ENCODE peak calls at places on chromosomes 4 and X, in nine cellular contexts. G, E, M, T, O, L, H, R and D are unnamed samples.

GRCh38 chr4:71074452-71075299 is 81.2 kb downstream of the DCK start:
- DNase-seq in G (no peak), E (peak; percentile 49), M (peak; percentile 67), T (peak; percentile 24), O (no peak), L (no peak), H (peak; percentile 71), R (no peak), D (no peak)

GRCh38 chr4:159360549-159360948 is 257.7 kb downstream of the RAPGEF2 start:
- DNase-seq in G (no peak), E (no peak), M (no peak), T (no peak), O (no peak), L (no peak), H (no peak), R (peak; percentile 97), D (no peak)

GRCh38 chr4:184417802-184418511 is 56.4 kb downstream of the IRF2 start:
- DNase-seq in G (no peak), E (no peak), M (no peak), T (no peak), O (peak; percentile 69), L (no peak), H (no peak), R (peak; percentile 88), D (no peak)

GRCh38 chr4:46818604-46819003 is 90.4 kb downstream of the COX7B2 start:
- DNase-seq in G (no peak), E (no peak), M (no peak), T (no peak), O (no peak), L (no peak), H (no peak), R (no peak), D (no peak)

GRCh38 chrX:1308476-1308875 is 28.1 kb upstream of the IL3RA start:
- DNase-seq in G (no peak), E (no peak), M (no peak), T (no peak), O (no peak), L (no peak), H (no peak), R (no peak), D (no peak)

GRCh38 chrX:132041016-132041415 is 17.9 kb downstream of the STK26 start:
- DNase-seq in G (no peak), E (no peak), M (no peak), T (no peak), O (no peak), L (no peak), H (no peak), R (peak; percentile 53), D (no peak)

GRCh38 chr4:155759372-155760252 is 791 bp downstream of the GUCY1B1 start:
- DNase-seq in G (peak; percentile 86), E (peak; percentile 69), M (peak; percentile 68), T (peak; percentile 22), O (peak; percentile 5), L (peak; percentile 65), H (peak; percentile 76), R (peak; percentile 23), D (peak; percentile 43)

GRCh38 chrX:3639236-3639635 is 74.2 kb downstream of the PRKX start:
- DNase-seq in G (no peak), E (no peak), M (no peak), T (no peak), O (no peak), L (no peak), H (no peak), R (no peak), D (no peak)

GRCh38 chr4:28557755-28558154 is 1697.1 kb downstream of the STIM2 start:
- DNase-seq in G (no peak), E (no peak), M (no peak), T (no peak), O (no peak), L (no peak), H (no peak), R (peak; percentile 21), D (no peak)

GRCh38 chr4:65865489-65865888 is 195.2 kb upstream of the EPHA5 start:
- DNase-seq in G (no peak), E (peak; percentile 32), M (no peak), T (no peak), O (no peak), L (no peak), H (no peak), R (peak; percentile 3), D (peak; percentile 36)

GRCh38 chrX:110037181-110037580 is 34.3 kb downstream of the TMEM164 start:
- DNase-seq in G (no peak), E (no peak), M (no peak), T (no peak), O (no peak), L (no peak), H (no peak), R (peak; percentile 19), D (no peak)

GRCh38 chr4:65668201-65669007 is 1.9 kb downstream of the EPHA5 start:
- DNase-seq in G (no peak), E (peak; percentile 55), M (peak; percentile 37), T (no peak), O (no peak), L (no peak), H (peak; percentile 62), R (peak; percentile 71), D (peak; percentile 43)

GRCh38 chrX:40531056-40531826 is 49.5 kb upstream of the ATP6AP2 start:
- DNase-seq in G (peak; percentile 13), E (no peak), M (no peak), T (no peak), O (no peak), L (no peak), H (no peak), R (no peak), D (no peak)

GRCh38 chr4:111798840-111799239 is 346.4 kb upstream of the FAM241A start:
- DNase-seq in G (no peak), E (peak; percentile 37), M (no peak), T (no peak), O (no peak), L (no peak), H (no peak), R (no peak), D (no peak)

GRCh38 chr4:108555701-108556100 is 64.7 kb upstream of the RPL34 start:
- DNase-seq in G (no peak), E (no peak), M (no peak), T (no peak), O (no peak), L (no peak), H (no peak), R (peak; percentile 61), D (no peak)

GRCh38 chr4:73896416-73896815 is 27.2 kb downstream of the CXCL1 start:
- DNase-seq in G (no peak), E (no peak), M (no peak), T (no peak), O (no peak), L (no peak), H (no peak), R (no peak), D (no peak)

GRCh38 chr4:14701896-14702295 is 300.4 kb upstream of the CPEB2 start:
- DNase-seq in G (no peak), E (no peak), M (peak; percentile 79), T (no peak), O (no peak), L (no peak), H (no peak), R (no peak), D (no peak)

GRCh38 chr4:188960411-188961093 is 821.3 kb downstream of the TRIML1 start:
- DNase-seq in G (no peak), E (no peak), M (no peak), T (no peak), O (no peak), L (no peak), H (no peak), R (peak; percentile 18), D (no peak)

GRCh38 chr4:133151681-133152329 is 2.7 kb downstream of the PCDH10 start:
- DNase-seq in G (no peak), E (peak; percentile 70), M (no peak), T (no peak), O (no peak), L (no peak), H (peak; percentile 66), R (peak; percentile 64), D (no peak)
- H3K4me1 ChIP-seq in G (peaks cover 49% of the 10 kb centered on the region), E (peaks cover 6% of the 10 kb centered on the region), M (peaks cover 61% of the 10 kb centered on the region), T (no peaks in the 10 kb centered on the region), O (peaks cover 9% of the 10 kb centered on the region), L (peaks cover 63% of the 10 kb centered on the region), H (peaks cover 44% of the 10 kb centered on the region), R (peaks cover 5% of the 10 kb centered on the region), D (peaks cover 6% of the 10 kb centered on the region)

DNA sequence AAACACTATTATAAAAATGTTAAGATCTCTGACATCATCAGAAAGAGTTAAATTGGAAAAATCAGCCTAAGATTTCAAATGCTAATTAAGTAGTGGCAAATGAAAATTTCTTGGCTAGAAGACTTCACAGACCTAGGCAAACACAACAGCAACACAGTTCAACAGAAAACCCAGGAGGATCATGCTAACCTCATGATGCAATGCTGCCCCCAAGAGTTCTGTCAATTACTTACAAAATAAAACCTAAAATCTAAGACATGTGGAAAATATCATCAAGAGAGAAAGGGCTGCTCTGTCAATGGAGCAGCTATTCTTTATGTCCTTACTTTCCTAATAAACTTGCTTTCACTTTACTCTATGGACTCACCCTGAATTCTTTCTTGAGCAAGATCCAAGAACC is 21.0 kb downstream of the S100G start:
- DNase-seq in G (no peak), E (peak; percentile 48), M (no peak), T (no peak), O (peak; percentile 43), L (no peak), H (no peak), R (peak; percentile 45), D (peak; percentile 19)
- TF ChIP-seq CTCF in G (peak; percentile 35), E (peak; percentile 29), M (no peak), T (peak; percentile 15), O (peak; percentile 47), L (no peak), H (peak; percentile 31), R (no peak), D (no peak)

DNA sequence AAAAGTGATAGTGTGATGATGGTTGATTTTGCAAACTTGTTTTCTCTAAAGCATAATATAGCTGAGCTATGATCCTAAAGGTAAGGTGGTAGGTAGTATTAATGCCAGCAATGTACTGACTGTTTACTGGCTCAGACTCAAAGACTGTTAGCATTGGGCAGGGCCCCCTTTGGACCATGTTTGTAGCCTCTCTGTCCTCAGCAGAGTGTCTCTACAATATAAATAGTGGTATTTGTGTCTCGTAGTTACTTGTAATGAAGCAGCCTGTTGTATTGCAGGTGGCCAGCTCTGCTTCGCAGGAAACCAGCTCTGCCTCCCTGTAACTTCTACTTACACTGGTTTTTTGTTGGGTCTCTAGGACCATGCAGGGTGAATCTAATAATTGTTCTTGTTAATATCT is 70.5 kb downstream of the ARHGAP10 start:
- DNase-seq in G (no peak), E (no peak), M (no peak), T (no peak), O (no peak), L (no peak), H (no peak), R (no peak), D (no peak)
- H3K4me1 ChIP-seq in G (peaks cover 23% of the 10 kb centered on the region), E (no peaks in the 10 kb centered on the region), M (no peaks in the 10 kb centered on the region), T (no peaks in the 10 kb centered on the region), O (no peaks in the 10 kb centered on the region), L (peaks cover 22% of the 10 kb centered on the region), H (peaks cover 89% of the 10 kb centered on the region), R (no peaks in the 10 kb centered on the region), D (peaks cover 8% of the 10 kb centered on the region)

GRCh38 chrX:12970691-12971202 is 4.2 kb upstream of the TMSB4X start:
- DNase-seq in G (no peak), E (peak; percentile 22), M (peak; percentile 49), T (no peak), O (no peak), L (no peak), H (peak; percentile 67), R (peak; percentile 68), D (peak; percentile 33)
- TF ChIP-seq CTCF in G (peak; percentile 47), E (peak; percentile 49), M (peak; percentile 25), T (no peak), O (peak; percentile 23), L (peak; percentile 54), H (peak; percentile 44), R (peak; percentile 51), D (peak; percentile 29)